ENCODE peak calls at places on chromosomes 3 and 15, in seven cellular contexts. One of them, this sample, is unnamed.
A peak's percentile ranks its signal among the peaks of the same experiment; 100 is the strongest.

GRCh38 chr3:133837487-133838295 is 32.1 kb downstream of the SRPRB start:
- DNase-seq in adrenal gland: no peak
- DNase-seq in A549: no peak
- DNase-seq in SK-N-SH: no peak
- DNase-seq in upper lobe of left lung: no peak
- DNase-seq in tibial nerve: no peak
- DNase-seq in lower lobe of right lung: no peak
- DNase-seq in this sample: no peak

GRCh38 chr3:182914341-182914740 is 66.0 kb downstream of the DCUN1D1 start:
- DNase-seq in lower lobe of right lung: no peak
- DNase-seq in A549: no peak
- DNase-seq in SK-N-SH: no peak
- DNase-seq in upper lobe of left lung: no peak
- DNase-seq in tibial nerve: no peak
- DNase-seq in adrenal gland: no peak
- DNase-seq in this sample: no peak

GRCh38 chr15:28101983-28102441 is 2.9 kb upstream of the OCA2 start:
- DNase-seq in lower lobe of right lung: no peak
- DNase-seq in tibial nerve: no peak
- DNase-seq in SK-N-SH: no peak
- DNase-seq in adrenal gland: no peak
- DNase-seq in upper lobe of left lung: no peak
- DNase-seq in A549: no peak
- DNase-seq in this sample: no peak

GRCh38 chr15:100111103-100112060 is 230.4 kb downstream of the ADAMTS17 start:
- DNase-seq in SK-N-SH: no peak
- DNase-seq in A549: no peak
- DNase-seq in upper lobe of left lung: peak; percentile 48
- DNase-seq in adrenal gland: peak; percentile 75
- DNase-seq in tibial nerve: no peak
- DNase-seq in lower lobe of right lung: no peak
- DNase-seq in this sample: peak; percentile 80

GRCh38 chr3:36494461-36495109 is 114.3 kb downstream of the STAC start:
- DNase-seq in tibial nerve: no peak
- DNase-seq in SK-N-SH: peak; percentile 36
- DNase-seq in A549: no peak
- DNase-seq in lower lobe of right lung: peak; percentile 57
- DNase-seq in upper lobe of left lung: peak; percentile 43
- DNase-seq in adrenal gland: no peak
- DNase-seq in this sample: peak; percentile 72

GRCh38 chr15:64193971-64194370 is 31.1 kb upstream of the PPIB start:
- DNase-seq in A549: no peak
- DNase-seq in adrenal gland: no peak
- DNase-seq in lower lobe of right lung: no peak
- DNase-seq in upper lobe of left lung: no peak
- DNase-seq in tibial nerve: no peak
- DNase-seq in SK-N-SH: no peak
- DNase-seq in this sample: no peak

GRCh38 chr3:108103971-108104797 is 13.4 kb upstream of the CD47 start:
- DNase-seq in adrenal gland: no peak
- DNase-seq in SK-N-SH: no peak
- DNase-seq in tibial nerve: no peak
- DNase-seq in upper lobe of left lung: peak; percentile 28
- DNase-seq in lower lobe of right lung: no peak
- DNase-seq in A549: no peak
- DNase-seq in this sample: no peak

GRCh38 chr15:41873711-41874110 is 20.1 kb downstream of the SPTBN5 start:
- DNase-seq in SK-N-SH: no peak
- DNase-seq in A549: no peak
- DNase-seq in tibial nerve: no peak
- DNase-seq in lower lobe of right lung: no peak
- DNase-seq in upper lobe of left lung: no peak
- DNase-seq in adrenal gland: no peak
- DNase-seq in this sample: no peak

GRCh38 chr3:178966299-178967183 is 105.1 kb downstream of the ZMAT3 start:
- DNase-seq in adrenal gland: no peak
- DNase-seq in upper lobe of left lung: no peak
- DNase-seq in A549: no peak
- DNase-seq in tibial nerve: no peak
- DNase-seq in lower lobe of right lung: no peak
- DNase-seq in SK-N-SH: peak; percentile 19
- DNase-seq in this sample: no peak

GRCh38 chr15:101615986-101616848 is 36.0 kb downstream of the TM2D3 start:
- DNase-seq in upper lobe of left lung: peak; percentile 41
- DNase-seq in A549: peak; percentile 74
- DNase-seq in SK-N-SH: no peak
- DNase-seq in adrenal gland: peak; percentile 76
- DNase-seq in lower lobe of right lung: no peak
- DNase-seq in tibial nerve: no peak
- DNase-seq in this sample: no peak

GRCh38 chr3:197468167-197468566 is 87.6 kb downstream of the BDH1 start:
- DNase-seq in tibial nerve: no peak
- DNase-seq in A549: no peak
- DNase-seq in lower lobe of right lung: no peak
- DNase-seq in upper lobe of left lung: no peak
- DNase-seq in SK-N-SH: no peak
- DNase-seq in adrenal gland: no peak
- DNase-seq in this sample: no peak

GRCh38 chr3:197464794-197465193 is 91.0 kb downstream of the BDH1 start:
- DNase-seq in A549: no peak
- DNase-seq in upper lobe of left lung: no peak
- DNase-seq in lower lobe of right lung: no peak
- DNase-seq in adrenal gland: no peak
- DNase-seq in tibial nerve: no peak
- DNase-seq in SK-N-SH: no peak
- DNase-seq in this sample: no peak

GRCh38 chr3:197465996-197466549 is 89.7 kb downstream of the BDH1 start:
- DNase-seq in tibial nerve: no peak
- DNase-seq in adrenal gland: peak; percentile 82
- DNase-seq in lower lobe of right lung: no peak
- DNase-seq in upper lobe of left lung: no peak
- DNase-seq in A549: no peak
- DNase-seq in SK-N-SH: no peak
- DNase-seq in this sample: no peak

GRCh38 chr3:197465197-197465995 is 90.4 kb downstream of the BDH1 start:
- DNase-seq in lower lobe of right lung: no peak
- DNase-seq in SK-N-SH: no peak
- DNase-seq in A549: no peak
- DNase-seq in tibial nerve: no peak
- DNase-seq in upper lobe of left lung: no peak
- DNase-seq in adrenal gland: no peak
- DNase-seq in this sample: no peak

DNA sequence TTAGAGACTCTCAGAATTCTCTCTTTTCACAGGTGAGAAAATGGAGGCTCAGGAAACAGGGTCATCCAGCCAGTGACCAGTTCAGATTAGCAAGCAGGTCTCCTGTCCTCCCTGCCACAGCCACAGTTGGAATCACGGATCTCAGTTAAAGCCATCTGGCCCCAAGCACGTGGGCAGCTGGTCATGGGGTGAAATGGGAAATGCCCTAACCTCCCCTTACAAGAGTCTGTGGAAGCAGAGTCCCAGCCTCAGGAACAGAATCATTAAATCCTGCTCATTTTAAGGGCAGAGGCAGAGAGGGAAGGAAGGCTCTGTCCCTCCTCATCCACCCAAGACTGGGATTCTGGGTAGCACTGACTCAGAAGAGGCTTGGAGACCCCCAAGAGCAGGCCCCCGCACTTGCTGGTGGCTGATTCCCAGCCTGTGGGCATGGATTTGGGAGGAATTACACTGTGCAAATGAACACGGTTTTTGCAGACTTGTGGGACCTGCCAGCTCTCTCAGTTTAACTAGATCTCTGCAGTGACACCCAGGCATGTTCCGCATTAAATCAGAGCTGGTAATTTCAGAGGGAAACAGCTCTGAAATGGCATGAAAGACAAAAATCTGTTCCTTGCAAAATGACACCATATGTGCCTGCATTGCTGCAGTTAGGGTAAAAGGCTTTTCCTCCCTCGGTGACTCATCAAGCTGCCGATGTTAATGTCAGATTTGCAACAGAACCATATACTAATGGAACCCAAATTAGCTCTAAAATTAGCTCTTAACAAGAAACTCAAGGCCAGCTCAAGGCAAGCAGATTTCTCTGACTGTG is 89.0 kb downstream of the BDH1 start:
- DNase-seq in upper lobe of left lung: no peak
- DNase-seq in tibial nerve: no peak
- DNase-seq in A549: peak; percentile 38
- DNase-seq in SK-N-SH: peak; percentile 78
- DNase-seq in lower lobe of right lung: no peak
- DNase-seq in adrenal gland: peak; percentile 54
- DNase-seq in this sample: no peak
- TF ChIP-seq CTCF in upper lobe of left lung: no peak
- TF ChIP-seq CTCF in tibial nerve: no peak
- TF ChIP-seq CTCF in A549: no peak
- TF ChIP-seq CTCF in SK-N-SH: no peak
- TF ChIP-seq CTCF in lower lobe of right lung: no peak
- TF ChIP-seq CTCF in adrenal gland: no peak
- TF ChIP-seq CTCF in this sample: no peak

GRCh38 chr15:94397377-94397776 is 166.0 kb downstream of the MCTP2 start:
- DNase-seq in SK-N-SH: no peak
- DNase-seq in tibial nerve: no peak
- DNase-seq in lower lobe of right lung: no peak
- DNase-seq in upper lobe of left lung: no peak
- DNase-seq in adrenal gland: peak; percentile 27
- DNase-seq in A549: no peak
- DNase-seq in this sample: no peak

GRCh38 chr15:94400521-94401290 is 169.3 kb downstream of the MCTP2 start:
- DNase-seq in tibial nerve: no peak
- DNase-seq in lower lobe of right lung: no peak
- DNase-seq in A549: no peak
- DNase-seq in SK-N-SH: no peak
- DNase-seq in adrenal gland: no peak
- DNase-seq in upper lobe of left lung: no peak
- DNase-seq in this sample: no peak

GRCh38 chr15:94404733-94405283 is 173.4 kb downstream of the MCTP2 start:
- DNase-seq in tibial nerve: no peak
- DNase-seq in SK-N-SH: no peak
- DNase-seq in A549: no peak
- DNase-seq in upper lobe of left lung: no peak
- DNase-seq in lower lobe of right lung: no peak
- DNase-seq in adrenal gland: no peak
- DNase-seq in this sample: no peak

DNA sequence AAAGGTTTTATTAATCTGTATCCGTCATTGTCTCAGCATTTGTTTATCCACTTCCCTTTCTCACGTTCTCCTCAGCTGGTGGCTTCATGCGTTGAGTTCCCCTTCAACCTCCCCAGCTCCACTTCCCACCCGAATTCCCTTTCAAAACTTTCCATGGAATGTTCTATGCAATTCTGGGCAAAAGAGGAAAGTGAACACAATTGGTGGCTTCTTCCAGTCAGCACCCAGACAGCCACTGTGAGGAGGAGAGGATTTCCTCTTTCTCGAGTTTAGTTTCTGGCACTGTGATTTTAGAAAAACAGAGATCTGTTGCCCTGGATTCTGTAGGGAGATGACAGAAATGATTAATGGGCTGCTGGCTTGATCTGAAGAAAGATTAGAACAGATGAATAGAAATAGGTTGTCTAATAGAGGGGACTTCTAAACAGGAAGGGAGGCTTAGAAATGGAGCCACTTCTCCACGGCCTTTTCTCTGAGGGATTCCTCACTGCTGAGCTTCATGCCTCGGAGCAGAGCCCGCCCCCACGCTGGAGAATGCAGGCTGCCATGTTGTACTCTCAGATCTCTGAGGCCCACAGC is 172.0 kb downstream of the MCTP2 start:
- DNase-seq in A549: no peak
- DNase-seq in upper lobe of left lung: no peak
- DNase-seq in adrenal gland: peak; percentile 21
- DNase-seq in lower lobe of right lung: no peak
- DNase-seq in tibial nerve: no peak
- DNase-seq in SK-N-SH: no peak
- DNase-seq in this sample: no peak
- TF ChIP-seq CTCF in A549: no peak
- TF ChIP-seq CTCF in upper lobe of left lung: no peak
- TF ChIP-seq CTCF in adrenal gland: no peak
- TF ChIP-seq CTCF in lower lobe of right lung: no peak
- TF ChIP-seq CTCF in tibial nerve: no peak
- TF ChIP-seq CTCF in SK-N-SH: no peak
- TF ChIP-seq CTCF in this sample: no peak

GRCh38 chr3:134879991-134880390 is 84.9 kb downstream of the EPHB1 start:
- DNase-seq in SK-N-SH: no peak
- DNase-seq in A549: no peak
- DNase-seq in adrenal gland: no peak
- DNase-seq in tibial nerve: no peak
- DNase-seq in upper lobe of left lung: no peak
- DNase-seq in lower lobe of right lung: no peak
- DNase-seq in this sample: peak; percentile 11

GRCh38 chr3:134881305-134881704 is 86.2 kb downstream of the EPHB1 start:
- DNase-seq in A549: no peak
- DNase-seq in upper lobe of left lung: no peak
- DNase-seq in tibial nerve: no peak
- DNase-seq in lower lobe of right lung: no peak
- DNase-seq in adrenal gland: no peak
- DNase-seq in SK-N-SH: no peak
- DNase-seq in this sample: no peak

GRCh38 chr3:134883697-134884385 is 88.8 kb downstream of the EPHB1 start:
- DNase-seq in tibial nerve: no peak
- DNase-seq in adrenal gland: no peak
- DNase-seq in SK-N-SH: no peak
- DNase-seq in A549: no peak
- DNase-seq in upper lobe of left lung: no peak
- DNase-seq in lower lobe of right lung: no peak
- DNase-seq in this sample: peak; percentile 61

GRCh38 chr3:134877788-134878187 is 82.7 kb downstream of the EPHB1 start:
- DNase-seq in upper lobe of left lung: no peak
- DNase-seq in tibial nerve: no peak
- DNase-seq in lower lobe of right lung: no peak
- DNase-seq in A549: no peak
- DNase-seq in SK-N-SH: no peak
- DNase-seq in adrenal gland: no peak
- DNase-seq in this sample: peak; percentile 74

GRCh38 chr3:134880431-134880830 is 85.4 kb downstream of the EPHB1 start:
- DNase-seq in tibial nerve: no peak
- DNase-seq in adrenal gland: no peak
- DNase-seq in lower lobe of right lung: no peak
- DNase-seq in upper lobe of left lung: no peak
- DNase-seq in A549: no peak
- DNase-seq in SK-N-SH: no peak
- DNase-seq in this sample: peak; percentile 45
- TF ChIP-seq CTCF in tibial nerve: no peak
- TF ChIP-seq CTCF in adrenal gland: no peak
- TF ChIP-seq CTCF in lower lobe of right lung: no peak
- TF ChIP-seq CTCF in upper lobe of left lung: no peak
- TF ChIP-seq CTCF in A549: no peak
- TF ChIP-seq CTCF in SK-N-SH: no peak
- TF ChIP-seq CTCF in this sample: no peak

GRCh38 chr15:47784820-47785219 is 67.5 kb downstream of the SEMA6D start:
- DNase-seq in tibial nerve: no peak
- DNase-seq in SK-N-SH: no peak
- DNase-seq in adrenal gland: no peak
- DNase-seq in A549: no peak
- DNase-seq in upper lobe of left lung: no peak
- DNase-seq in lower lobe of right lung: no peak
- DNase-seq in this sample: no peak

GRCh38 chr15:47778263-47778770 is 61.0 kb downstream of the SEMA6D start:
- DNase-seq in upper lobe of left lung: no peak
- DNase-seq in tibial nerve: no peak
- DNase-seq in A549: no peak
- DNase-seq in adrenal gland: no peak
- DNase-seq in SK-N-SH: no peak
- DNase-seq in lower lobe of right lung: no peak
- DNase-seq in this sample: no peak

GRCh38 chr15:47786371-47786770 is 69.1 kb downstream of the SEMA6D start:
- DNase-seq in upper lobe of left lung: no peak
- DNase-seq in SK-N-SH: no peak
- DNase-seq in tibial nerve: no peak
- DNase-seq in adrenal gland: no peak
- DNase-seq in lower lobe of right lung: no peak
- DNase-seq in A549: no peak
- DNase-seq in this sample: no peak

GRCh38 chr15:47781527-47781926 is 64.2 kb downstream of the SEMA6D start:
- DNase-seq in A549: no peak
- DNase-seq in upper lobe of left lung: no peak
- DNase-seq in SK-N-SH: no peak
- DNase-seq in adrenal gland: no peak
- DNase-seq in lower lobe of right lung: no peak
- DNase-seq in tibial nerve: no peak
- DNase-seq in this sample: no peak
- TF ChIP-seq CTCF in A549: no peak
- TF ChIP-seq CTCF in upper lobe of left lung: no peak
- TF ChIP-seq CTCF in SK-N-SH: no peak
- TF ChIP-seq CTCF in adrenal gland: no peak
- TF ChIP-seq CTCF in lower lobe of right lung: no peak
- TF ChIP-seq CTCF in tibial nerve: no peak
- TF ChIP-seq CTCF in this sample: no peak

This sample was measured in suprapubic skin.